ENCODE peak calls at places on chromosomes 1 and 21, in nine cellular contexts. P is prostate gland, G is SK-N-SH, F is Panc1, W is endothelial cell of umbilical vein, V is sigmoid colon, I is suprapubic skin, R is spleen, M is HepG2. B is an unnamed sample. For H3K4me1, the result is how much of the 10 kb centered on the place peaks cover.

GRCh38 chr1:180494370-180494769 is 8.0 kb downstream of the ACBD6 start:
- DNase-seq in P (no peak), G (no peak), F (no peak), W (no peak), V (no peak), I (no peak), R (no peak), M (no peak), B (no peak)

GRCh38 chr1:209434066-209434465 is 149.4 kb upstream of the CAMK1G start:
- DNase-seq in P (no peak), G (no peak), F (no peak), W (no peak), V (no peak), I (no peak), R (no peak), M (no peak), B (no peak)

GRCh38 chr1:20250346-20250989 is 40.2 kb upstream of the VWA5B1 start:
- DNase-seq in P (no peak), G (no peak), F (no peak), W (no peak), V (peak), I (no peak), R (no peak), M (peak), B (no peak)

GRCh38 chr1:216186816-216187215 is 236.4 kb downstream of the USH2A start:
- DNase-seq in P (no peak), G (no peak), F (no peak), W (no peak), V (no peak), I (no peak), R (no peak), M (no peak), B (no peak)

GRCh38 chr1:216221260-216221700 is 202.0 kb downstream of the USH2A start:
- DNase-seq in P (peak), G (peak), F (peak), W (peak), V (no peak), I (no peak), R (no peak), M (peak), B (peak)

GRCh38 chr1:97070366-97070765 is 348.8 kb downstream of the PTBP2 start:
- DNase-seq in P (no peak), G (no peak), F (no peak), W (no peak), V (no peak), I (no peak), R (no peak), M (no peak), B (no peak)

GRCh38 chr1:209383907-209384709 is 199.4 kb upstream of the CAMK1G start:
- DNase-seq in P (peak), G (no peak), F (no peak), W (no peak), V (no peak), I (no peak), R (no peak), M (no peak), B (peak)

GRCh38 chr1:155499953-155500621 is 62.5 kb downstream of the ASH1L start:
- DNase-seq in P (peak), G (peak), F (no peak), W (peak), V (no peak), I (no peak), R (no peak), M (no peak), B (peak)

GRCh38 chr1:42157667-42158066 is 4.5 kb downstream of the GUCA2B start:
- DNase-seq in P (no peak), G (no peak), F (no peak), W (no peak), V (no peak), I (no peak), R (no peak), M (peak), B (peak)

GRCh38 chr21:39529026-39529425 is 77.3 kb downstream of the SH3BGR start:
- DNase-seq in P (no peak), G (no peak), F (no peak), W (no peak), V (no peak), I (no peak), R (no peak), M (no peak), B (no peak)

GRCh38 chr1:228964178-228964819 is 229.0 kb downstream of the RHOU start:
- DNase-seq in P (no peak), G (no peak), F (peak), W (peak), V (peak), I (no peak), R (no peak), M (peak), B (no peak)

GRCh38 chr1:109714661-109715372 is 2.8 kb downstream of the GSTM5 start:
- DNase-seq in P (no peak), G (peak), F (no peak), W (no peak), V (no peak), I (no peak), R (no peak), M (no peak), B (no peak)

GRCh38 chr1:172390620-172391491 is 29.6 kb upstream of the C1orf105 start:
- DNase-seq in P (no peak), G (no peak), F (no peak), W (peak), V (peak), I (no peak), R (peak), M (no peak), B (peak)

GRCh38 chr1:42523171-42523570 is 60.1 kb downstream of the CCDC30 start:
- DNase-seq in P (no peak), G (no peak), F (no peak), W (no peak), V (no peak), I (no peak), R (no peak), M (no peak), B (no peak)

GRCh38 chr1:48906729-48907128 is 130.0 kb upstream of the BEND5 start:
- DNase-seq in P (no peak), G (no peak), F (no peak), W (no peak), V (no peak), I (no peak), R (no peak), M (no peak), B (no peak)

DNA sequence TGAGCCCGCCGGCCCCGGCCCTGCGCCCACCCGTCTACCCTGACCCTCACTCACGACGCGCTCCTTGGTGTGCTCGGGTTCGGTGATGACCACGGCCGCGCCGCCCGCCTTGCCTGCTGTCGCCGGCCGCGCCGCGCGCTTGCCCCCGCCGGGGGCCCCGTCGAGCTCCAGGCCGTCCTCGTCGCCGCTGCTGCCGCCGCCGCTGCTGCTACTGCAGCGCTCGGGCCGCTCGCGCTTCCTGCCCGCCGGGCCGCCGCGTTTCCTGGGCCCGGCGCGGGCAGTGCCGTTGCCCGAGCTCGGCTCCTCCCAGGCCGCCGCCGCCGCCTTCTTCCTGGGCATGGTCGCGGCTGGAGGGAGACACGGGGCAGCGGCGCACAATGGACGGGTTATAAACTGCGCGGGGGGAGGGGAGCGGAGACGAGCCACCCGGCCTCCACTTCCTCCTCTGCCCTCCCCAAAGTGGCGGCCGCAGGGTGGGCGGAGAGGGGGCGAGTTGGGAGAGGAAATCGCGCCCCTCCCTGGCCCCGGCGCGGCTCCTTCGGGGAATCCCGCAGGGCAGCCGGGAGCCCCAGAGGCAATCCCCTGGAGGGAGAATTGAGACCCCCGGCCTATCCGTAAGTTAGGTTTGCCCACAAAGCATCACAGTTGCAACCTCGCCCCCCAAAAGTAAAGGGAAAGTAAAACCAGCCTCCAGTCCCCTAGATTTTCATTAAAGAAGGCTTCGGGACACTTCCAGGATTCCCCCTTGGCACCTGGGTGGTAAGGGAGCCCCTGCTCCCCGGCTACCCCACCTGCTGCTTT is 1.1 kb downstream of the RCC2 start:
- DNase-seq in P (peak), G (peak), F (no peak), W (peak), V (no peak), I (peak), R (peak), M (peak), B (peak)
- TF ChIP-seq POLR2AphosphoS5 in P (peak), G (no peak), F (peak), W (peak), V (peak), I (no peak), R (peak), M (peak), B (peak)

GRCh38 chr21:37407719-37408455 is 41.3 kb downstream of the DYRK1A start:
- DNase-seq in P (no peak), G (no peak), F (no peak), W (no peak), V (no peak), I (no peak), R (no peak), M (no peak), B (no peak)

GRCh38 chr21:37413553-37414291 is 47.1 kb downstream of the DYRK1A start:
- DNase-seq in P (no peak), G (no peak), F (no peak), W (no peak), V (no peak), I (no peak), R (no peak), M (no peak), B (no peak)

GRCh38 chr21:37412603-37413360 is 46.2 kb downstream of the DYRK1A start:
- DNase-seq in P (no peak), G (no peak), F (no peak), W (no peak), V (no peak), I (no peak), R (no peak), M (no peak), B (no peak)

GRCh38 chr21:37408464-37409193 is 42.1 kb downstream of the DYRK1A start:
- DNase-seq in P (no peak), G (no peak), F (no peak), W (no peak), V (no peak), I (no peak), R (no peak), M (no peak), B (no peak)

DNA sequence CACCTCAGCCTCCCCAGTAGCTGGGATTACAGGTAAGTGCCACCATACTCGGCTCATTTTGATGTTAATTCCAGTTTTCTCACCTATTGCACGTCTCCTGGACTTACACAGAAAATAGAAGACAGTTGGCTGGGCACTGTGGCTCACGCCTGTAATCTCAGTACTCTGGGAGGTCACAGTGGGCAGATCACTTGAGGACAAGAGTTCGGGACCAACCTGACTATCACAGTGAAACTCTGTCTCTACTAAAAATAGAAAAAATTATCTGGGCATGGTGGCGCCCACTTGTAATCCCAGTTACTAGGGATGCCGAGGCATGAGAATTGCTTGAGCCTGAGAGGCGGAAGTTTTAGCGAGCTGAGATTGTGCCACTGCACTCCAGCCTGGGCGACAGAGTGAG is 44.1 kb downstream of the DYRK1A start:
- DNase-seq in P (no peak), G (no peak), F (no peak), W (no peak), V (no peak), I (no peak), R (no peak), M (no peak), B (no peak)
- H3K4me1 ChIP-seq in P (under half), G (under half), F (under half), W (under half), V (half or more), I (half or more), R (half or more), M (under half), B (half or more)

DNA sequence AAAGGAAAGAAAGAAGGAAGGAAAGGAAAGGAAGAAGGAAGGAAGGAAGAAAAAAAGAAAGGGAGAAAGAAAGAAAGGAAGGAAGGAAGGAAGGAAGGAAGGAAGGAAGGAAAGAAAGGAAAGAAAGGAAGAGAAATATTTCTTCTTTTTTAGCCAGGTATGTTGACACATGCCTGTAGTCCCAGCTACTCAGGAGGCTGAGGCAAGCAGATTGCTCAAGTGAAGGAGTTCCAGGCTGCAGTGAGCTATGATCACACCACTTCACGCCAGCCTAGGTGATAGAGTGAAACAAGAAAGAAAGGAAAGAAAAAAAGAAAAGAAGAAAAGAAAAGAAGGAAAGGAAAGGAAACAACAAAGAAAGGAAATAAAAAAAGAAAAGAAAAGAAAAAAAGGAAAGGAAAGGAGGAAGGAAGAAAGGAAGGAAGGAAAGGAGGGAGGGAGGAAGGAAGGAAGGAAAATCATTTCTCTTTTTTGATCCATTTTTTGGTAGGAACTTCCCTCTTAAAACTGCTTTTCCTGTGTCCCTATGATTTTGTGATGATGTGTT is 5.8 kb upstream of the ZMYM1 start:
- DNase-seq in P (no peak), G (no peak), F (no peak), W (no peak), V (no peak), I (no peak), R (no peak), M (no peak), B (no peak)
- TF ChIP-seq POLR2AphosphoS5 in P (no peak), G (no peak), F (no peak), W (no peak), V (no peak), I (no peak), R (no peak), M (no peak), B (no peak)

GRCh38 chr1:94098585-94099111 is 22.3 kb downstream of the ABCA4 start:
- DNase-seq in P (no peak), G (no peak), F (no peak), W (no peak), V (peak), I (no peak), R (no peak), M (no peak), B (no peak)
- H3K4me1 ChIP-seq in P (under half), G (under half), F (half or more), W (under half), V (half or more), I (half or more), R (under half), M (half or more), B (under half)

B was measured in GM23338.